ENCODE peak calls at places on chromosome 16, in four cellular contexts. M is HepG2, H is GM12878, A is H1. Y is an unnamed sample.

GRCh38 chr16:86533942-86534341 is 21.1 kb downstream of the MTHFSD start:
- DNase-seq in M (no peak), A (no peak), H (no peak), Y (no peak)

GRCh38 chr16:73253922-73254480 is 206.1 kb upstream of the ZFHX3 start:
- DNase-seq in A (no peak), M (no peak), H (no peak), Y (no peak)

GRCh38 chr16:64311241-64311640 is 810.6 kb downstream of the CDH11 start:
- DNase-seq in H (no peak), A (no peak), M (no peak), Y (no peak)

GRCh38 chr16:53052519-53053501 is at the start of gene CHD9NB:
- DNase-seq in M (peak), H (no peak), A (no peak), Y (no peak)

GRCh38 chr16:69260506-69260905 is 50.6 kb upstream of the VPS4A start:
- DNase-seq in M (no peak), A (no peak), H (no peak), Y (no peak)

GRCh38 chr16:26643519-26643918 is 423.2 kb upstream of the C16orf82 start:
- DNase-seq in A (no peak), M (no peak), H (no peak), Y (no peak)

GRCh38 chr16:54862529-54862928 is 68.1 kb upstream of the IRX5 start:
- DNase-seq in M (no peak), H (no peak), A (no peak), Y (no peak)

GRCh38 chr16:23771027-23771426 is 16.2 kb downstream of the CHP2 start:
- DNase-seq in H (no peak), A (no peak), M (no peak), Y (no peak)

GRCh38 chr16:50482271-50482670 is 65.9 kb upstream of the NKD1 start:
- DNase-seq in A (no peak), H (no peak), M (no peak), Y (no peak)

GRCh38 chr16:68517606-68518161 is 21.4 kb upstream of the ZFP90 start:
- DNase-seq in A (no peak), M (no peak), H (no peak), Y (no peak)

GRCh38 chr16:74813109-74813641 is 38.6 kb upstream of the FA2H start:
- DNase-seq in M (peak), A (peak), H (peak), Y (peak)

GRCh38 chr16:17603614-17604013 is 132.9 kb upstream of the XYLT1 start:
- DNase-seq in M (no peak), H (no peak), A (no peak), Y (no peak)

DNA sequence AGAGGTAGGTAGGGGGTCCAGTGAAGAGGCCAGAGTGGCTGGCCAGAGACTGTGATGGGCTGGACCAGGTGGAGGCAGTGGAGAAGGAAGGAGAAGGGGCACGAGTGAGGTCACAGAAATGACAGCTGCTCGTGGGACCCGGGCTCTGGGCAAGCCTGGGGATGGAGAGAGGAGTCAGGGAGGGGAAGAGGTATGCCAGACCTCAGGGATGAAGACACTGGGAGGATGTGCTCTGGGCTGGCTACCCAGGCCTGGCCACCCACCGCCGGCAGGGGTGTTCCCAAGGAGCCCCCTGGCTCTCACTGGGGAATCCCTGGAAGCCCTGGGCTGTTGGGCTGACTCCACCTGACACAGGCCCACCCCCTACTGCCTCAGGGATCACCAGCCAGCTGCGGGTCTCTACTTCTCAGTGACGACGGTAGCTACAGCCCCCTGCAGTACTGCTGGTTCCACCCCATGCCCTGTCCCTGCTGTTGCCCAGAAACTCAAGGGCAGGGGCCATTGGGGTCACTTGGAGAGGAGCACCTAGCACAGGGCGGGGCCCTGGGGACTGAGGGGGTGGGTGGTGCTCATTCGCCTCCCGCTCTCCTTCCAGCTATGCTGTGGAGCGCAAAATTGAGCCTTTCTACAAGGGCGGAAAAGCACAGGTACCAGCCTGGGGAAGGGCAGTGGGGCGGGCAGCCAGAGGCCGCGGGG is 1.8 kb downstream of the TBL3 start:
- DNase-seq in A (no peak), M (no peak), H (no peak), Y (no peak)
- TF ChIP-seq SUZ12 in A (no peak), M (no peak), H (no peak), Y (no peak)

DNA sequence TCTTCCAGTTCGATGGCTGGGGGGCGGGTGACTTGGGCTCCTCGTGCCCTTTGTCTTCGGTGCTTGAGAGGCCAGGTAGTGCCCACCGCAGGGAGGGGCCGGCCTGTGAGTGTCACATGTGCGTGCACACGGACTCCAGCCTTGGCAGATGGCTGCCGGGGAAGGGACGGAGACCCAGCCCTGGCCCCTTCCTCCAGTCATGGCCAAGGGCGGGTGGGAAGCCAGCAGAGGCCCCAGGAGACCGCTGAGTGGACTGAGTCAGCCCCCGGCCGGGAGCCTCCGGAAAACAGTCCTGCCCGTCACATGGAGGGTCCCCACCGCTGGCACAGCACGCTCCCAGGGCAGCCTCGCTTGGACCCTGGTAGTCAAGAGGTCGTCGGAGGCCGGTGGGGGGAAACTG is 4.2 kb downstream of the GLIS2 start:
- DNase-seq in M (no peak), H (no peak), A (no peak), Y (no peak)
- H3K9ac ChIP-seq in M (no peak), H (no peak), A (no peak), Y (peak)

GRCh38 chr16:649646-650045 is 481 bp downstream of the WDR90 start:
- DNase-seq in M (no peak), A (no peak), H (no peak), Y (no peak)
- TF ChIP-seq SUZ12 in M (no peak), A (no peak), H (no peak), Y (no peak)

GRCh38 chr16:70681382-70682238 is 4.2 kb downstream of the MTSS2 start:
- DNase-seq in H (no peak), M (peak), A (no peak), Y (no peak)
- H3K9ac ChIP-seq in H (no peak), M (peak), A (no peak), Y (peak)

GRCh38 chr16:4936991-4937781 is at the start of gene PPL:
- DNase-seq in M (peak), H (no peak), A (no peak), Y (peak)
- TF ChIP-seq SUZ12 in M (peak), H (no peak), A (no peak), Y (no peak)

GRCh38 chr16:57132470-57132869 is 40.1 kb downstream of the CPNE2 start:
- DNase-seq in H (no peak), M (peak), A (no peak), Y (no peak)

GRCh38 chr16:57133101-57133500 is 40.7 kb downstream of the CPNE2 start:
- DNase-seq in H (no peak), M (no peak), A (no peak), Y (no peak)

GRCh38 chr16:57137043-57137442 is 44.7 kb downstream of the CPNE2 start:
- DNase-seq in H (no peak), A (no peak), M (no peak), Y (no peak)

GRCh38 chr16:57133911-57134310 is 41.5 kb downstream of the CPNE2 start:
- DNase-seq in A (no peak), H (no peak), M (no peak), Y (no peak)

DNA sequence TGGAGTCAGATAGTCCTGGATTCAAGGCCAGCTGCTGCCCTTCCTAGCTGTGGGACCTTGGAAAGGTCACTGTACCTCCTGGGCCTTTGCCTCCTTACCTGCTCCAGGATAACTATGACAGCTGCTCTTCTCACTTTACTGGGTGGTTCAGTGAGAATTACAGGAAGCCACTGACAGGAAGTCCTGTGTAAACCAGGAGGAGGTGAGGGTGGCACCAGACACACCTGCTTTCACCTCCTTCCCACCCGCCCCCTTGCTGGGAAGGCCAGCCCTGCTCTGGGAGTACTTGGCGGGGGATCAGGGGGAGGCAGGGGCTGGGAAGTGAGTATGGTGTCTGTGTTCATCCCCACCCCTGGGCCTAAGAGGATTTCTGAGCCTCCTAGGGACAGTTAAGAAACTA is 42.6 kb downstream of the CPNE2 start:
- DNase-seq in A (no peak), H (no peak), M (no peak), Y (no peak)
- H3K9ac ChIP-seq in A (no peak), H (no peak), M (no peak), Y (no peak)